ENCODE peak calls at places on chromosomes 5 and 9, in five cellular contexts. One of them, this sample, is unnamed.

GRCh38 chr9:27033815-27034403 is 28.4 kb upstream of the LRRC19 start:
- DNase-seq in upper lobe of right lung: no peak
- DNase-seq in fibroblast of pulmonary artery: peak; percentile 70
- DNase-seq in RPMI7951: peak; percentile 32
- DNase-seq in putamen: peak; percentile 19
- DNase-seq in this sample: peak; percentile 57

GRCh38 chr5:136028782-136029742 is at the start of gene TGFBI:
- DNase-seq in putamen: no peak
- DNase-seq in RPMI7951: peak; percentile 76
- DNase-seq in fibroblast of pulmonary artery: peak; percentile 73
- DNase-seq in upper lobe of right lung: peak; percentile 88
- DNase-seq in this sample: peak; percentile 54

GRCh38 chr5:377326-377981 is 55.9 kb downstream of the AHRR start:
- DNase-seq in RPMI7951: no peak
- DNase-seq in upper lobe of right lung: peak; percentile 59
- DNase-seq in fibroblast of pulmonary artery: no peak
- DNase-seq in putamen: no peak
- DNase-seq in this sample: no peak

GRCh38 chr9:133609311-133610098 is at the start of gene FAM163B:
- DNase-seq in fibroblast of pulmonary artery: peak; percentile 54
- DNase-seq in upper lobe of right lung: no peak
- DNase-seq in RPMI7951: peak; percentile 18
- DNase-seq in putamen: peak; percentile 30
- DNase-seq in this sample: peak; percentile 15

GRCh38 chr9:4855861-4856260 is 63.1 kb downstream of the RCL1 start:
- DNase-seq in upper lobe of right lung: no peak
- DNase-seq in fibroblast of pulmonary artery: no peak
- DNase-seq in RPMI7951: peak; percentile 96
- DNase-seq in putamen: no peak
- DNase-seq in this sample: peak; percentile 82

GRCh38 chr9:79670269-79670961 is 98.7 kb downstream of the TLE4 start:
- DNase-seq in fibroblast of pulmonary artery: no peak
- DNase-seq in RPMI7951: no peak
- DNase-seq in upper lobe of right lung: no peak
- DNase-seq in putamen: no peak
- DNase-seq in this sample: peak; percentile 40

GRCh38 chr5:57842376-57843015 is 359.9 kb upstream of the ACTBL2 start:
- DNase-seq in RPMI7951: peak; percentile 39
- DNase-seq in upper lobe of right lung: no peak
- DNase-seq in fibroblast of pulmonary artery: no peak
- DNase-seq in putamen: no peak
- DNase-seq in this sample: no peak

GRCh38 chr5:43065384-43066230 is 25.5 kb upstream of the ANXA2R start:
- DNase-seq in upper lobe of right lung: peak; percentile 86
- DNase-seq in fibroblast of pulmonary artery: peak; percentile 80
- DNase-seq in RPMI7951: peak; percentile 66
- DNase-seq in putamen: peak; percentile 59
- DNase-seq in this sample: peak; percentile 66

GRCh38 chr5:84191296-84191695 is 193.4 kb downstream of the EDIL3 start:
- DNase-seq in fibroblast of pulmonary artery: peak; percentile 6
- DNase-seq in upper lobe of right lung: no peak
- DNase-seq in putamen: no peak
- DNase-seq in RPMI7951: peak; percentile 35
- DNase-seq in this sample: no peak

GRCh38 chr5:98121036-98121936 is 652.2 kb upstream of the RGMB start:
- DNase-seq in RPMI7951: no peak
- DNase-seq in upper lobe of right lung: no peak
- DNase-seq in fibroblast of pulmonary artery: no peak
- DNase-seq in putamen: no peak
- DNase-seq in this sample: no peak

GRCh38 chr5:117982691-117983090 is 1005.7 kb downstream of the DTWD2 start:
- DNase-seq in fibroblast of pulmonary artery: no peak
- DNase-seq in putamen: no peak
- DNase-seq in RPMI7951: no peak
- DNase-seq in upper lobe of right lung: no peak
- DNase-seq in this sample: no peak

GRCh38 chr5:72468606-72469005 is 38.6 kb downstream of the ZNF366 start:
- DNase-seq in RPMI7951: no peak
- DNase-seq in upper lobe of right lung: no peak
- DNase-seq in putamen: no peak
- DNase-seq in fibroblast of pulmonary artery: no peak
- DNase-seq in this sample: no peak

GRCh38 chr5:85441138-85441537 is 1056.5 kb upstream of the EDIL3 start:
- DNase-seq in fibroblast of pulmonary artery: no peak
- DNase-seq in RPMI7951: no peak
- DNase-seq in putamen: no peak
- DNase-seq in upper lobe of right lung: no peak
- DNase-seq in this sample: no peak

GRCh38 chr5:173281910-173282309 is 46.3 kb downstream of the STC2 start:
- DNase-seq in upper lobe of right lung: no peak
- DNase-seq in RPMI7951: peak; percentile 23
- DNase-seq in putamen: no peak
- DNase-seq in fibroblast of pulmonary artery: peak; percentile 36
- DNase-seq in this sample: no peak

GRCh38 chr5:34657550-34657921 is 1.4 kb downstream of the RAI14 start:
- DNase-seq in fibroblast of pulmonary artery: peak; percentile 74
- DNase-seq in upper lobe of right lung: no peak
- DNase-seq in putamen: no peak
- DNase-seq in RPMI7951: peak; percentile 54
- DNase-seq in this sample: peak; percentile 51

GRCh38 chr9:126705767-126706697 is 92.3 kb downstream of the LMX1B start:
- DNase-seq in RPMI7951: peak; percentile 19
- DNase-seq in upper lobe of right lung: peak; percentile 83
- DNase-seq in fibroblast of pulmonary artery: peak; percentile 45
- DNase-seq in putamen: no peak
- DNase-seq in this sample: peak; percentile 26